ENCODE peak calls at places on chromosome 22, in five cellular contexts. T is GM12878, B is SK-N-SH, X is K562, F is HepG2. M is an unnamed sample.

GRCh38 chr22:29704528-29705285 is 15.1 kb upstream of the CABP7 start:
- DNase-seq in T (no peak), F (peak), X (no peak), B (peak), M (no peak)

GRCh38 chr22:49670610-49671330 is 156.9 kb downstream of the BRD1 start:
- DNase-seq in X (no peak), B (peak), F (no peak), T (no peak), M (no peak)

GRCh38 chr22:37566903-37567798 is 6.9 kb downstream of the CDC42EP1 start:
- DNase-seq in X (no peak), T (peak), F (peak), B (peak), M (peak)

GRCh38 chr22:22357024-22357868 is 112.7 kb downstream of the VPREB1 start:
- DNase-seq in B (peak), X (peak), T (peak), F (peak), M (peak)

GRCh38 chr22:18110194-18110943 is at the start of gene TUBA8:
- DNase-seq in B (peak), X (no peak), T (no peak), F (no peak), M (no peak)

GRCh38 chr22:49197500-49197899 is 630.2 kb downstream of the BRD1 start:
- DNase-seq in X (no peak), B (no peak), F (no peak), T (no peak), M (no peak)

GRCh38 chr22:42397332-42398246 is 34.6 kb downstream of the NFAM1 start:
- DNase-seq in X (no peak), B (no peak), F (no peak), T (peak), M (no peak)

GRCh38 chr22:21095773-21096107 is 50.0 kb downstream of the LRRC74B start:
- DNase-seq in X (no peak), B (no peak), F (no peak), T (no peak), M (no peak)

GRCh38 chr22:42400811-42401547 is 31.2 kb downstream of the NFAM1 start:
- DNase-seq in F (no peak), T (no peak), B (no peak), X (no peak), M (no peak)

GRCh38 chr22:37930270-37930951 is 23.0 kb downstream of the C22orf23 start:
- DNase-seq in F (no peak), B (peak), T (no peak), X (no peak), M (peak)

GRCh38 chr22:35133702-35134395 is 67.9 kb downstream of the ISX start:
- DNase-seq in X (peak), F (no peak), B (no peak), T (no peak), M (no peak)

GRCh38 chr22:28012811-28013460 is 93.9 kb upstream of the PITPNB start:
- DNase-seq in X (no peak), T (no peak), F (no peak), B (no peak), M (no peak)

GRCh38 chr22:18118345-18118915 is 7.8 kb downstream of the TUBA8 start:
- DNase-seq in B (no peak), X (no peak), T (no peak), F (no peak), M (no peak)

GRCh38 chr22:50177537-50178470 is 7.3 kb downstream of the PANX2 start:
- DNase-seq in F (no peak), T (no peak), B (no peak), X (no peak), M (no peak)

GRCh38 chr22:29313126-29314071 is 2.1 kb downstream of the RASL10A start:
- DNase-seq in B (peak), T (no peak), F (no peak), X (peak), M (no peak)

GRCh38 chr22:45580703-45581381 is 78.2 kb downstream of the FBLN1 start:
- DNase-seq in B (no peak), T (no peak), F (no peak), X (no peak), M (no peak)

GRCh38 chr22:45579806-45580702 is 77.4 kb downstream of the FBLN1 start:
- DNase-seq in X (no peak), T (no peak), B (no peak), F (no peak), M (no peak)

GRCh38 chr22:45582955-45583320 is 80.3 kb downstream of the FBLN1 start:
- DNase-seq in F (no peak), X (no peak), T (no peak), B (no peak), M (no peak)

GRCh38 chr22:45582236-45582954 is 79.7 kb downstream of the FBLN1 start:
- DNase-seq in B (no peak), T (no peak), F (no peak), X (no peak), M (no peak)

GRCh38 chr22:45581549-45582080 is 78.9 kb downstream of the FBLN1 start:
- DNase-seq in B (no peak), X (no peak), T (no peak), F (no peak), M (no peak)
- TF ChIP-seq FOXM1 in B (no peak), X (no peak), T (no peak), F (no peak), M (no peak)

GRCh38 chr22:32531955-32532818 is 57.6 kb downstream of the FBXO7 start:
- DNase-seq in B (peak), X (peak), F (peak), T (no peak), M (no peak)
- TF ChIP-seq FOXM1 in B (no peak), X (no peak), F (no peak), T (no peak), M (no peak)

GRCh38 chr22:39214383-39215069 is 30.3 kb downstream of the PDGFB start:
- DNase-seq in F (peak), T (no peak), B (no peak), X (no peak), M (no peak)
- TF ChIP-seq FOXM1 in F (no peak), T (no peak), B (no peak), X (no peak), M (no peak)

GRCh38 chr22:24506802-24507438 is 11.8 kb downstream of the UPB1 start:
- DNase-seq in T (no peak), B (no peak), F (peak), X (no peak), M (no peak)
- TF ChIP-seq FOXM1 in T (no peak), B (no peak), F (no peak), X (no peak), M (no peak)

DNA sequence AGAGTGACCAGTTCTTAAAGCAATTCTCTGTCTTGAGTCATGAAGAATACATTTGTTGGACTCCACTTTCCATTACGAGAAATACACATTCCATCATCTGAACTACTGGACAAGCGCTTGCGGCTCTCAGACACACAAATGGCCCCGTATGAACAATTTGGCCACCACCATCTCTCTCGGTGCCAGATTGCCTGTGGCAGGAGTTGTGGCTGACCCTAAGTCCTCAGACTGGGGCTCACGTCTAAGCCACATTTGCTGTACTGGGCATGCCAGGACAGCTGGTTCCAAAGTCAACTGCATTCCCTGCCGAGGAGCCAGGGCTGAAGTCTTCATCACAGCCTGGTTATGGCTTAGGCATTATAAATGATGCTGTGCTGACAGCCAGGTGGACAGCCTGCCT is 227.5 kb downstream of the MIAT start:
- DNase-seq in B (no peak), F (no peak), T (no peak), X (no peak), M (no peak)
- TF ChIP-seq FOXM1 in B (no peak), F (no peak), T (no peak), X (no peak), M (no peak)

DNA sequence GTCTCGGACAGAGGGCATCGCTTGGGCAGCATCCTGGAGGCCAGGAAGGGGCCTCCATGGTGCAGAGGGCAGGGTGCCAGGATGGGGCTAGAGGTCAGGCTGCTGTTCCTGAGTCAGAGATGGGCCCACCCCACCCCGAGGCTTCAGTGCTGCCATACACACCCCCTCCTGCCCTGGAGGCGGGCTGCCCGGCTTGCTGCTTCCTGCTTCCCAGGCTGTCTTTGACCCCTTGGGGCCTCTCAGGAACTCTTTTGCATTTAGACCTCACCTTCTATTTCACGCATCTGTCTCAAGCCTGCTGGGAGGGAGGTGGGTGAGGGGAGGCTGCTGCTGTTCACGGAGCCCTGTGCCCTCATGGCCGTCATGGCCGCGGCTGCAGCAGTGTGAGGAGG is 6.6 kb upstream of the GRAMD4 start:
- DNase-seq in T (peak), F (no peak), X (no peak), B (no peak), M (no peak)
- TF ChIP-seq FOXM1 in T (no peak), F (no peak), X (no peak), B (no peak), M (no peak)

GRCh38 chr22:41191467-41191866 is 13.6 kb upstream of the L3MBTL2 start:
- DNase-seq in B (no peak), T (no peak), F (peak), X (no peak), M (no peak)
- TF ChIP-seq FOXM1 in B (no peak), T (no peak), F (no peak), X (no peak), M (no peak)

GRCh38 chr22:39718206-39718605 is 147.7 kb downstream of the CACNA1I start:
- DNase-seq in B (no peak), X (no peak), T (no peak), F (no peak), M (no peak)
- TF ChIP-seq FOXM1 in B (no peak), X (no peak), T (no peak), F (no peak), M (no peak)

GRCh38 chr22:46339956-46340355 is 4.4 kb downstream of the TRMU start:
- DNase-seq in F (no peak), B (no peak), T (no peak), X (no peak), M (no peak)
- TF ChIP-seq FOXM1 in F (no peak), B (no peak), T (no peak), X (no peak), M (no peak)

GRCh38 chr22:45318168-45318557 is 8.4 kb downstream of the FAM118A start:
- DNase-seq in T (peak), X (peak), F (no peak), B (peak), M (peak)
- TF ChIP-seq FOXM1 in T (no peak), X (no peak), F (no peak), B (no peak), M (no peak)